ENCODE peak calls at places on chromosomes 12 and 14, in ten cellular contexts. O, E, N, L, C, G, S, X, I and V are unnamed samples.
A peak's percentile ranks its signal among the peaks of the same experiment; 100 is the strongest.

GRCh38 chr12:80837342-80837978 is 100.3 kb downstream of the LIN7A start:
- DNase-seq in O (peak; percentile 64), E (peak; percentile 55), N (no peak), L (no peak), C (no peak), G (no peak), S (no peak), X (peak; percentile 25), I (no peak), V (peak; percentile 6)

GRCh38 chr12:4817813-4818212 is 91.9 kb upstream of the KCNA1 start:
- DNase-seq in O (no peak), E (no peak), N (no peak), L (no peak), C (no peak), G (no peak), S (no peak), X (no peak), I (no peak), V (no peak)

GRCh38 chr14:26444745-26445144 is 153.1 kb downstream of the NOVA1 start:
- DNase-seq in O (no peak), E (no peak), N (no peak), L (no peak), C (no peak), G (no peak), S (no peak), X (no peak), I (no peak), V (no peak)

GRCh38 chr12:130242506-130242905 is 80.2 kb downstream of the FZD10 start:
- DNase-seq in O (peak; percentile 43), E (no peak), N (no peak), L (no peak), C (no peak), G (no peak), S (no peak), X (no peak), I (no peak), V (no peak)

GRCh38 chr12:106945261-106945851 is 10.4 kb upstream of the TMEM263 start:
- DNase-seq in O (no peak), E (no peak), N (no peak), L (no peak), C (no peak), G (no peak), S (no peak), X (no peak), I (no peak), V (no peak)

GRCh38 chr12:28180791-28181190 is 9.5 kb upstream of the CCDC91 start:
- DNase-seq in O (no peak), E (no peak), N (no peak), L (no peak), C (no peak), G (no peak), S (no peak), X (no peak), I (no peak), V (no peak)

GRCh38 chr14:61549425-61549824 is 145.9 kb upstream of the HIF1A start:
- DNase-seq in O (no peak), E (no peak), N (no peak), L (no peak), C (no peak), G (no peak), S (no peak), X (no peak), I (no peak), V (no peak)

GRCh38 chr14:43579743-43580142 is 927.3 kb downstream of the FSCB start:
- DNase-seq in O (no peak), E (no peak), N (no peak), L (no peak), C (no peak), G (no peak), S (no peak), X (no peak), I (no peak), V (no peak)

GRCh38 chr14:68809524-68809923 is 16.7 kb upstream of the ZFP36L1 start:
- DNase-seq in O (no peak), E (no peak), N (no peak), L (no peak), C (no peak), G (no peak), S (no peak), X (no peak), I (no peak), V (no peak)

GRCh38 chr12:122081697-122082221 is 3.2 kb downstream of the MLXIP start:
- DNase-seq in O (no peak), E (no peak), N (peak; percentile 32), L (no peak), C (peak; percentile 49), G (no peak), S (peak; percentile 37), X (no peak), I (no peak), V (no peak)

GRCh38 chr14:41609704-41610183 is 3.1 kb downstream of the LRFN5 start:
- DNase-seq in O (peak; percentile 83), E (peak; percentile 64), N (no peak), L (no peak), C (no peak), G (no peak), S (no peak), X (peak; percentile 28), I (no peak), V (peak; percentile 51)

GRCh38 chr14:105525861-105526780 is at the start of gene TMEM121:
- DNase-seq in O (peak; percentile 78), E (peak; percentile 63), N (peak; percentile 66), L (no peak), C (no peak), G (no peak), S (peak; percentile 21), X (no peak), I (no peak), V (no peak)

GRCh38 chr14:22597771-22598098 is 365 bp upstream of the ABHD4 start:
- DNase-seq in O (no peak), E (no peak), N (no peak), L (no peak), C (no peak), G (no peak), S (no peak), X (no peak), I (no peak), V (no peak)

GRCh38 chr14:105458571-105458970 is 16.1 kb upstream of the CRIP2 start:
- DNase-seq in O (no peak), E (no peak), N (no peak), L (no peak), C (no peak), G (no peak), S (no peak), X (no peak), I (no peak), V (no peak)

GRCh38 chr12:91179315-91179714 is 3.3 kb downstream of the DCN start:
- DNase-seq in O (no peak), E (no peak), N (no peak), L (no peak), C (no peak), G (no peak), S (no peak), X (no peak), I (no peak), V (no peak)

GRCh38 chr14:33280646-33281045 is 342.0 kb downstream of the NPAS3 start:
- DNase-seq in O (no peak), E (no peak), N (no peak), L (no peak), C (no peak), G (no peak), S (no peak), X (no peak), I (no peak), V (peak; percentile 4)

GRCh38 chr14:59177229-59177628 is 11.2 kb upstream of the DAAM1 start:
- DNase-seq in O (no peak), E (no peak), N (no peak), L (no peak), C (no peak), G (no peak), S (no peak), X (no peak), I (no peak), V (no peak)